ENCODE peak calls at places on chromosomes 2 and 18, in six cellular contexts. One of them, this sample, is unnamed.

GRCh38 chr2:102282646-102283045 is 28.7 kb upstream of the IL1RL1 start:
- DNase-seq in naive thymus-derived CD4-positive, alpha-beta T cell: no peak
- DNase-seq in iris pigment epithelial cell: no peak
- DNase-seq in uterus: no peak
- DNase-seq in T-helper 1 cell: no peak
- DNase-seq in Right ventricle myocardium inferior: no peak
- DNase-seq in this sample: no peak

GRCh38 chr2:143426296-143426695 is 297.1 kb downstream of the ARHGAP15 start:
- DNase-seq in Right ventricle myocardium inferior: no peak
- DNase-seq in uterus: no peak
- DNase-seq in iris pigment epithelial cell: peak
- DNase-seq in T-helper 1 cell: no peak
- DNase-seq in naive thymus-derived CD4-positive, alpha-beta T cell: no peak
- DNase-seq in this sample: no peak

GRCh38 chr2:59333007-59333406 is 1091.9 kb upstream of the FANCL start:
- DNase-seq in T-helper 1 cell: no peak
- DNase-seq in naive thymus-derived CD4-positive, alpha-beta T cell: no peak
- DNase-seq in iris pigment epithelial cell: no peak
- DNase-seq in Right ventricle myocardium inferior: no peak
- DNase-seq in uterus: no peak
- DNase-seq in this sample: no peak

GRCh38 chr2:191748050-191748449 is 70.1 kb downstream of the NABP1 start:
- DNase-seq in Right ventricle myocardium inferior: no peak
- DNase-seq in iris pigment epithelial cell: peak
- DNase-seq in naive thymus-derived CD4-positive, alpha-beta T cell: no peak
- DNase-seq in uterus: no peak
- DNase-seq in T-helper 1 cell: no peak
- DNase-seq in this sample: no peak

GRCh38 chr18:23213200-23213599 is 77.9 kb downstream of the CABLES1 start:
- DNase-seq in uterus: no peak
- DNase-seq in T-helper 1 cell: no peak
- DNase-seq in naive thymus-derived CD4-positive, alpha-beta T cell: no peak
- DNase-seq in Right ventricle myocardium inferior: no peak
- DNase-seq in iris pigment epithelial cell: peak
- DNase-seq in this sample: no peak

GRCh38 chr2:159797468-159798375 is at the start of gene CD302:
- DNase-seq in Right ventricle myocardium inferior: peak
- DNase-seq in uterus: peak
- DNase-seq in T-helper 1 cell: no peak
- DNase-seq in naive thymus-derived CD4-positive, alpha-beta T cell: peak
- DNase-seq in iris pigment epithelial cell: peak
- DNase-seq in this sample: no peak

GRCh38 chr2:230423851-230424458 is 8.0 kb downstream of the SP100 start:
- DNase-seq in iris pigment epithelial cell: peak
- DNase-seq in naive thymus-derived CD4-positive, alpha-beta T cell: no peak
- DNase-seq in uterus: no peak
- DNase-seq in Right ventricle myocardium inferior: no peak
- DNase-seq in T-helper 1 cell: no peak
- DNase-seq in this sample: no peak

GRCh38 chr18:250685-251084 is 17.2 kb downstream of the THOC1 start:
- DNase-seq in T-helper 1 cell: no peak
- DNase-seq in Right ventricle myocardium inferior: no peak
- DNase-seq in naive thymus-derived CD4-positive, alpha-beta T cell: no peak
- DNase-seq in iris pigment epithelial cell: peak
- DNase-seq in uterus: no peak
- DNase-seq in this sample: no peak

GRCh38 chr18:11327656-11328055 is 178.3 kb upstream of the PIEZO2 start:
- DNase-seq in Right ventricle myocardium inferior: no peak
- DNase-seq in iris pigment epithelial cell: no peak
- DNase-seq in uterus: no peak
- DNase-seq in T-helper 1 cell: no peak
- DNase-seq in naive thymus-derived CD4-positive, alpha-beta T cell: no peak
- DNase-seq in this sample: no peak

GRCh38 chr18:9612215-9612830 is 2.0 kb downstream of the PPP4R1 start:
- DNase-seq in naive thymus-derived CD4-positive, alpha-beta T cell: no peak
- DNase-seq in Right ventricle myocardium inferior: no peak
- DNase-seq in uterus: no peak
- DNase-seq in T-helper 1 cell: no peak
- DNase-seq in iris pigment epithelial cell: peak
- DNase-seq in this sample: peak

GRCh38 chr2:17962874-17963273 is 84.4 kb downstream of the KCNS3 start:
- DNase-seq in Right ventricle myocardium inferior: no peak
- DNase-seq in uterus: no peak
- DNase-seq in T-helper 1 cell: no peak
- DNase-seq in naive thymus-derived CD4-positive, alpha-beta T cell: no peak
- DNase-seq in iris pigment epithelial cell: no peak
- DNase-seq in this sample: no peak

GRCh38 chr2:241035818-241036396 is 37.5 kb downstream of the SNED1 start:
- DNase-seq in naive thymus-derived CD4-positive, alpha-beta T cell: no peak
- DNase-seq in uterus: no peak
- DNase-seq in iris pigment epithelial cell: no peak
- DNase-seq in Right ventricle myocardium inferior: no peak
- DNase-seq in T-helper 1 cell: no peak
- DNase-seq in this sample: peak

GRCh38 chr2:69380072-69380917 is 6.7 kb downstream of the GFPT1 start:
- DNase-seq in iris pigment epithelial cell: peak
- DNase-seq in Right ventricle myocardium inferior: no peak
- DNase-seq in uterus: no peak
- DNase-seq in naive thymus-derived CD4-positive, alpha-beta T cell: no peak
- DNase-seq in T-helper 1 cell: no peak
- DNase-seq in this sample: no peak

GRCh38 chr2:134307334-134307733 is 53.5 kb downstream of the MGAT5 start:
- DNase-seq in T-helper 1 cell: no peak
- DNase-seq in iris pigment epithelial cell: no peak
- DNase-seq in naive thymus-derived CD4-positive, alpha-beta T cell: no peak
- DNase-seq in uterus: no peak
- DNase-seq in Right ventricle myocardium inferior: no peak
- DNase-seq in this sample: no peak